ENCODE peak calls at places on chromosomes 1 and 21, in five cellular contexts. One of them, this sample, is unnamed.

GRCh38 chr1:20521960-20522861 is 14.3 kb upstream of the MUL1 start:
- DNase-seq in AG04449: peak
- DNase-seq in brain microvascular endothelial cell: peak
- DNase-seq in HFF-Myc: peak
- DNase-seq in GM12865: peak
- DNase-seq in this sample: peak

GRCh38 chr1:197319631-197320030 is 51.6 kb downstream of the CRB1 start:
- DNase-seq in GM12865: no peak
- DNase-seq in HFF-Myc: no peak
- DNase-seq in AG04449: no peak
- DNase-seq in brain microvascular endothelial cell: no peak
- DNase-seq in this sample: no peak

GRCh38 chr1:38527373-38527966 is 332.1 kb downstream of the RRAGC start:
- DNase-seq in GM12865: peak
- DNase-seq in HFF-Myc: no peak
- DNase-seq in brain microvascular endothelial cell: no peak
- DNase-seq in AG04449: no peak
- DNase-seq in this sample: no peak

GRCh38 chr1:6419803-6420593 is at the start of gene HES2:
- DNase-seq in GM12865: no peak
- DNase-seq in brain microvascular endothelial cell: no peak
- DNase-seq in HFF-Myc: no peak
- DNase-seq in AG04449: no peak
- DNase-seq in this sample: no peak

GRCh38 chr1:248111157-248111556 is 16.2 kb downstream of the OR2L13 start:
- DNase-seq in GM12865: no peak
- DNase-seq in AG04449: no peak
- DNase-seq in HFF-Myc: no peak
- DNase-seq in brain microvascular endothelial cell: no peak
- DNase-seq in this sample: no peak

GRCh38 chr1:113860891-113861290 is 10.6 kb downstream of the PTPN22 start:
- DNase-seq in brain microvascular endothelial cell: peak
- DNase-seq in AG04449: peak
- DNase-seq in GM12865: no peak
- DNase-seq in HFF-Myc: peak
- DNase-seq in this sample: no peak

GRCh38 chr1:234849824-234850223 is 239.8 kb upstream of the IRF2BP2 start:
- DNase-seq in brain microvascular endothelial cell: peak
- DNase-seq in HFF-Myc: no peak
- DNase-seq in AG04449: no peak
- DNase-seq in GM12865: no peak
- DNase-seq in this sample: no peak

GRCh38 chr1:108878678-108879077 is 1.9 kb downstream of the GPSM2 start:
- DNase-seq in AG04449: no peak
- DNase-seq in brain microvascular endothelial cell: no peak
- DNase-seq in HFF-Myc: no peak
- DNase-seq in GM12865: no peak
- DNase-seq in this sample: no peak

GRCh38 chr1:35324486-35324885 is 56.0 kb downstream of the ZMYM4 start:
- DNase-seq in GM12865: no peak
- DNase-seq in HFF-Myc: no peak
- DNase-seq in AG04449: no peak
- DNase-seq in brain microvascular endothelial cell: peak
- DNase-seq in this sample: no peak

GRCh38 chr21:41958886-41959563 is 5.2 kb upstream of the C2CD2 start:
- DNase-seq in GM12865: no peak
- DNase-seq in HFF-Myc: no peak
- DNase-seq in brain microvascular endothelial cell: no peak
- DNase-seq in AG04449: no peak
- DNase-seq in this sample: no peak

GRCh38 chr1:234604726-234605492 is 5.1 kb downstream of the IRF2BP2 start:
- DNase-seq in AG04449: no peak
- DNase-seq in brain microvascular endothelial cell: no peak
- DNase-seq in GM12865: no peak
- DNase-seq in HFF-Myc: no peak
- DNase-seq in this sample: no peak

GRCh38 chr21:39120876-39121599 is 62.2 kb downstream of the PSMG1 start:
- DNase-seq in AG04449: no peak
- DNase-seq in brain microvascular endothelial cell: no peak
- DNase-seq in HFF-Myc: no peak
- DNase-seq in GM12865: no peak
- DNase-seq in this sample: no peak

GRCh38 chr1:117239467-117239866 is 28.7 kb upstream of the VTCN1 start:
- DNase-seq in HFF-Myc: no peak
- DNase-seq in brain microvascular endothelial cell: no peak
- DNase-seq in AG04449: no peak
- DNase-seq in GM12865: no peak
- DNase-seq in this sample: no peak

GRCh38 chr1:157732755-157733154 is 32.2 kb upstream of the FCRL3 start:
- DNase-seq in AG04449: no peak
- DNase-seq in GM12865: peak
- DNase-seq in HFF-Myc: no peak
- DNase-seq in brain microvascular endothelial cell: no peak
- DNase-seq in this sample: no peak

GRCh38 chr1:12276225-12276624 is 46.4 kb downstream of the VPS13D start:
- DNase-seq in AG04449: no peak
- DNase-seq in brain microvascular endothelial cell: peak
- DNase-seq in HFF-Myc: no peak
- DNase-seq in GM12865: peak
- DNase-seq in this sample: peak

GRCh38 chr21:34745557-34746255 is 76.9 kb downstream of the CLIC6 start:
- DNase-seq in GM12865: peak
- DNase-seq in HFF-Myc: peak
- DNase-seq in brain microvascular endothelial cell: peak
- DNase-seq in AG04449: no peak
- DNase-seq in this sample: peak

GRCh38 chr1:110786802-110787327 is 86.1 kb upstream of the CD53 start:
- DNase-seq in GM12865: peak
- DNase-seq in AG04449: no peak
- DNase-seq in brain microvascular endothelial cell: no peak
- DNase-seq in HFF-Myc: no peak
- DNase-seq in this sample: no peak

GRCh38 chr1:232917053-232917452 is 33.4 kb upstream of the NTPCR start:
- DNase-seq in GM12865: peak
- DNase-seq in brain microvascular endothelial cell: no peak
- DNase-seq in HFF-Myc: no peak
- DNase-seq in AG04449: no peak
- DNase-seq in this sample: no peak

GRCh38 chr1:226428348-226429050 is 20.6 kb upstream of the PARP1 start:
- DNase-seq in HFF-Myc: no peak
- DNase-seq in brain microvascular endothelial cell: no peak
- DNase-seq in AG04449: no peak
- DNase-seq in GM12865: no peak
- DNase-seq in this sample: no peak

GRCh38 chr1:243609698-243610097 is 240.3 kb downstream of the AKT3 start:
- DNase-seq in AG04449: no peak
- DNase-seq in HFF-Myc: no peak
- DNase-seq in GM12865: no peak
- DNase-seq in brain microvascular endothelial cell: no peak
- DNase-seq in this sample: no peak

GRCh38 chr1:94898486-94899385 is 28.2 kb downstream of the CNN3 start:
- DNase-seq in HFF-Myc: no peak
- DNase-seq in brain microvascular endothelial cell: no peak
- DNase-seq in AG04449: no peak
- DNase-seq in GM12865: no peak
- DNase-seq in this sample: no peak

GRCh38 chr1:95027046-95027445 is 45.7 kb downstream of the ALG14 start:
- DNase-seq in brain microvascular endothelial cell: no peak
- DNase-seq in GM12865: no peak
- DNase-seq in HFF-Myc: no peak
- DNase-seq in AG04449: no peak
- DNase-seq in this sample: no peak

GRCh38 chr1:153509729-153510354 is 25.9 kb downstream of the S100A6 start:
- DNase-seq in HFF-Myc: no peak
- DNase-seq in brain microvascular endothelial cell: no peak
- DNase-seq in GM12865: peak
- DNase-seq in AG04449: no peak
- DNase-seq in this sample: peak

GRCh38 chr1:86231076-86231475 is 74.5 kb upstream of the COL24A1 start:
- DNase-seq in GM12865: no peak
- DNase-seq in brain microvascular endothelial cell: no peak
- DNase-seq in AG04449: no peak
- DNase-seq in HFF-Myc: peak
- DNase-seq in this sample: peak

GRCh38 chr1:155295183-155295941 is 5.9 kb downstream of the PKLR start:
- DNase-seq in GM12865: no peak
- DNase-seq in AG04449: no peak
- DNase-seq in brain microvascular endothelial cell: no peak
- DNase-seq in HFF-Myc: no peak
- DNase-seq in this sample: no peak

GRCh38 chr21:29610960-29611359 is 312.2 kb downstream of the BACH1 start:
- DNase-seq in GM12865: no peak
- DNase-seq in AG04449: no peak
- DNase-seq in HFF-Myc: no peak
- DNase-seq in brain microvascular endothelial cell: peak
- DNase-seq in this sample: no peak

GRCh38 chr1:156117414-156118174 is 3.1 kb downstream of the LMNA start:
- DNase-seq in AG04449: no peak
- DNase-seq in GM12865: no peak
- DNase-seq in HFF-Myc: no peak
- DNase-seq in brain microvascular endothelial cell: no peak
- DNase-seq in this sample: no peak

GRCh38 chr1:15618685-15619525 is 1.6 kb downstream of the DDI2 start:
- DNase-seq in GM12865: peak
- DNase-seq in AG04449: peak
- DNase-seq in HFF-Myc: no peak
- DNase-seq in brain microvascular endothelial cell: no peak
- DNase-seq in this sample: no peak

GRCh38 chr1:205301220-205301821 is 20.2 kb downstream of the NUAK2 start:
- DNase-seq in HFF-Myc: peak
- DNase-seq in GM12865: no peak
- DNase-seq in brain microvascular endothelial cell: peak
- DNase-seq in AG04449: peak
- DNase-seq in this sample: peak
- H3K4me3 ChIP-seq in HFF-Myc: no peak
- H3K4me3 ChIP-seq in GM12865: no peak
- H3K4me3 ChIP-seq in brain microvascular endothelial cell: peak
- H3K4me3 ChIP-seq in AG04449: no peak
- H3K4me3 ChIP-seq in this sample: peak

GRCh38 chr1:40668769-40669525 is 3.5 kb upstream of the RIMS3 start:
- DNase-seq in HFF-Myc: no peak
- DNase-seq in GM12865: peak
- DNase-seq in brain microvascular endothelial cell: peak
- DNase-seq in AG04449: no peak
- DNase-seq in this sample: peak
- H3K4me3 ChIP-seq in HFF-Myc: no peak
- H3K4me3 ChIP-seq in GM12865: peak
- H3K4me3 ChIP-seq in brain microvascular endothelial cell: no peak
- H3K4me3 ChIP-seq in AG04449: no peak
- H3K4me3 ChIP-seq in this sample: no peak

DNA sequence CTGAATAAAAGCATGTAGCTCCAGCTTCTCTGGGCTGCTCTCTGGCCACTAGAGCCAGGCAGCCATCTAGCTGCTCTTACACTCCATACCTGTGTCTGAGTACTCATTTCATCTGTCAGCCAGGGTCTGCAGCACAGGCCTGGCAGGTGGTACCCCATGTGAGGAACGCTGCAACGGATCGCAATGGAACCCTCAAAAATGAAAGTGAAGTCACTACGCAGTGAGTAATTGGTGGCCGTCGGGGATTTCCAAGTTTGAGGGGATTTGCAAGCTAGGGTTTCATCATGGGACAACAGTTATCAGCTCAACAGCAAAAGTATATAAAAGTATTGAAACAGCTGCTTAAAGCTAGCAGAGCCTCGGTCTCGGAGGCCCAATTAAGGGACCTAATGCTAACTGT is 186.7 kb downstream of the HFM1 start:
- DNase-seq in GM12865: peak
- DNase-seq in brain microvascular endothelial cell: no peak
- DNase-seq in AG04449: no peak
- DNase-seq in HFF-Myc: no peak
- DNase-seq in this sample: no peak
- H3K4me3 ChIP-seq in GM12865: no peak
- H3K4me3 ChIP-seq in brain microvascular endothelial cell: no peak
- H3K4me3 ChIP-seq in AG04449: no peak
- H3K4me3 ChIP-seq in HFF-Myc: no peak
- H3K4me3 ChIP-seq in this sample: no peak

DNA sequence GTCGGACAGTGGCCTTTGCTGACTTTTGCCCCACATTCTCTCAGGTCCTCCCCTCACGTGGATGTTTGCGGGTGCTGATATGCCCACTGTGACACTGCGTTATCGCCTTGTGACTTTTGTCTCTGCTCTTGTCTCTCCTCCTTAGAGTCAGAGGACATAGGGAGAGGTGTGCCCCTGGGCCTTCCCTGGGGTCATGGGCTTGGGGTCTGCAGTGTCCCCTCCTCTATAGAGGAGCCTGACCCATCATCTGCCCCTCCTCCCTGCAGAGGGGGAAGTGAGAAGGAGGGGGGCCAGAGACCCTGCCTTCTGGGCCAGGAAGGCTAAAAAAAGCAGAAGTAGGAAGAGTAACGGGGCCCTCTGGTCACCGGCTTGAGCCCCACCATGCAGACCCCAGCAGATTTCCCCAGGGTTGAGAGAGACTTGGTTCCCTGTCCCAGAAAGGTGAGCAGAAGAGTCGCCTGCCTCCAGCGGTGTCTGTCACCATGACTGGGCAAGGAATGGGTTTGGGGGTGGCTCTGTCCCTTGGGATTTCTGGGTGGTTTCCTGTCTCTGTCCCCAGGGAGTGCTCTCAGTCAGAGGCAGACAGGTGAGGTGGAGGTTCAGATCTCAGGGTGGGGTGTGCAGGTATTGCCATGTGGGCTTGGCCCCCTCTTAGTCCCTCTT is 13.4 kb downstream of the RPS6KA1 start:
- DNase-seq in brain microvascular endothelial cell: no peak
- DNase-seq in AG04449: no peak
- DNase-seq in HFF-Myc: no peak
- DNase-seq in GM12865: peak
- DNase-seq in this sample: no peak
- H3K4me3 ChIP-seq in brain microvascular endothelial cell: no peak
- H3K4me3 ChIP-seq in AG04449: no peak
- H3K4me3 ChIP-seq in HFF-Myc: no peak
- H3K4me3 ChIP-seq in GM12865: peak
- H3K4me3 ChIP-seq in this sample: no peak

GRCh38 chr1:23557471-23558124 is 1.7 kb downstream of the ID3 start:
- DNase-seq in AG04449: no peak
- DNase-seq in HFF-Myc: no peak
- DNase-seq in GM12865: peak
- DNase-seq in brain microvascular endothelial cell: no peak
- DNase-seq in this sample: peak

GRCh38 chr1:23556661-23557470 is 2.4 kb downstream of the ID3 start:
- DNase-seq in GM12865: peak
- DNase-seq in AG04449: peak
- DNase-seq in HFF-Myc: no peak
- DNase-seq in brain microvascular endothelial cell: peak
- DNase-seq in this sample: peak

GRCh38 chr1:23555225-23555801 is 4.0 kb downstream of the ID3 start:
- DNase-seq in GM12865: peak
- DNase-seq in HFF-Myc: no peak
- DNase-seq in brain microvascular endothelial cell: peak
- DNase-seq in AG04449: no peak
- DNase-seq in this sample: peak

GRCh38 chr1:23554481-23555224 is 4.6 kb downstream of the ID3 start:
- DNase-seq in HFF-Myc: no peak
- DNase-seq in brain microvascular endothelial cell: peak
- DNase-seq in AG04449: no peak
- DNase-seq in GM12865: peak
- DNase-seq in this sample: peak

GRCh38 chr1:23555949-23556640 is 3.2 kb downstream of the ID3 start:
- DNase-seq in AG04449: no peak
- DNase-seq in HFF-Myc: no peak
- DNase-seq in GM12865: peak
- DNase-seq in brain microvascular endothelial cell: peak
- DNase-seq in this sample: peak
- H3K4me3 ChIP-seq in AG04449: peak
- H3K4me3 ChIP-seq in HFF-Myc: peak
- H3K4me3 ChIP-seq in GM12865: peak
- H3K4me3 ChIP-seq in brain microvascular endothelial cell: peak
- H3K4me3 ChIP-seq in this sample: peak

GRCh38 chr21:33360871-33361602 is 36.3 kb downstream of the IFNAR1 start:
- DNase-seq in brain microvascular endothelial cell: peak
- DNase-seq in AG04449: peak
- DNase-seq in HFF-Myc: peak
- DNase-seq in GM12865: peak
- DNase-seq in this sample: peak
- H3K4me3 ChIP-seq in brain microvascular endothelial cell: no peak
- H3K4me3 ChIP-seq in AG04449: no peak
- H3K4me3 ChIP-seq in HFF-Myc: no peak
- H3K4me3 ChIP-seq in GM12865: peak
- H3K4me3 ChIP-seq in this sample: no peak